ENCODE peak calls at places on chromosomes 16 and 17, in six cellular contexts. Q is PC-3, S is cardiac fibroblast, H is progenitor cell of endocrine pancreas, X is fibroblast of mammary gland, G is astrocyte of the cerebellum. O is an unnamed sample.
A peak's percentile ranks its signal among the peaks of the same experiment; 100 is the strongest.

GRCh38 chr17:20205609-20206008 is 196.4 kb downstream of the SPECC1 start:
- DNase-seq in Q (no peak), S (no peak), H (no peak), X (no peak), G (no peak), O (no peak)

GRCh38 chr16:70800306-70800705 is 652 bp downstream of the VAC14 start:
- DNase-seq in Q (no peak), S (no peak), H (no peak), X (no peak), G (no peak), O (no peak)

GRCh38 chr16:75256871-75257343 is 5.5 kb upstream of the BCAR1 start:
- DNase-seq in Q (no peak), S (peak; percentile 56), H (no peak), X (peak; percentile 68), G (no peak), O (no peak)

GRCh38 chr17:64984776-64985521 is 65.7 kb upstream of the LRRC37A3 start:
- DNase-seq in Q (peak; percentile 90), S (peak; percentile 52), H (no peak), X (peak; percentile 16), G (no peak), O (no peak)

GRCh38 chr17:34886831-34887230 is 74.4 kb downstream of the CCT6B start:
- DNase-seq in Q (no peak), S (no peak), H (no peak), X (no peak), G (no peak), O (no peak)

GRCh38 chr17:1486802-1487695 is 5.4 kb downstream of the MYO1C start:
- DNase-seq in Q (no peak), S (peak; percentile 57), H (peak; percentile 32), X (peak; percentile 53), G (no peak), O (no peak)

GRCh38 chr16:17972460-17972943 is 364.0 kb downstream of the NPIPA8 start:
- DNase-seq in Q (no peak), S (no peak), H (no peak), X (no peak), G (no peak), O (no peak)

GRCh38 chr16:12862327-12862726 is 39.1 kb upstream of the SHISA9 start:
- DNase-seq in Q (no peak), S (no peak), H (no peak), X (no peak), G (no peak), O (no peak)

GRCh38 chr16:89795676-89796075 is 20.8 kb downstream of the FANCA start:
- DNase-seq in Q (no peak), S (no peak), H (no peak), X (no peak), G (no peak), O (no peak)

GRCh38 chr16:14338969-14339368 is 267.9 kb downstream of the MRTFB start:
- DNase-seq in Q (no peak), S (no peak), H (no peak), X (no peak), G (no peak), O (no peak)

GRCh38 chr17:13437966-13438779 is 163.6 kb downstream of the HS3ST3A1 start:
- DNase-seq in Q (peak; percentile 57), S (no peak), H (no peak), X (peak; percentile 53), G (peak; percentile 31), O (peak; percentile 39)

GRCh38 chr17:36890398-36891190 is 46.7 kb upstream of the LHX1 start:
- DNase-seq in Q (no peak), S (no peak), H (no peak), X (no peak), G (no peak), O (no peak)

GRCh38 chr17:36888236-36888957 is 48.9 kb upstream of the LHX1 start:
- DNase-seq in Q (no peak), S (no peak), H (no peak), X (no peak), G (no peak), O (no peak)

GRCh38 chr17:36889955-36890354 is 47.3 kb upstream of the LHX1 start:
- DNase-seq in Q (no peak), S (no peak), H (no peak), X (no peak), G (no peak), O (no peak)

DNA sequence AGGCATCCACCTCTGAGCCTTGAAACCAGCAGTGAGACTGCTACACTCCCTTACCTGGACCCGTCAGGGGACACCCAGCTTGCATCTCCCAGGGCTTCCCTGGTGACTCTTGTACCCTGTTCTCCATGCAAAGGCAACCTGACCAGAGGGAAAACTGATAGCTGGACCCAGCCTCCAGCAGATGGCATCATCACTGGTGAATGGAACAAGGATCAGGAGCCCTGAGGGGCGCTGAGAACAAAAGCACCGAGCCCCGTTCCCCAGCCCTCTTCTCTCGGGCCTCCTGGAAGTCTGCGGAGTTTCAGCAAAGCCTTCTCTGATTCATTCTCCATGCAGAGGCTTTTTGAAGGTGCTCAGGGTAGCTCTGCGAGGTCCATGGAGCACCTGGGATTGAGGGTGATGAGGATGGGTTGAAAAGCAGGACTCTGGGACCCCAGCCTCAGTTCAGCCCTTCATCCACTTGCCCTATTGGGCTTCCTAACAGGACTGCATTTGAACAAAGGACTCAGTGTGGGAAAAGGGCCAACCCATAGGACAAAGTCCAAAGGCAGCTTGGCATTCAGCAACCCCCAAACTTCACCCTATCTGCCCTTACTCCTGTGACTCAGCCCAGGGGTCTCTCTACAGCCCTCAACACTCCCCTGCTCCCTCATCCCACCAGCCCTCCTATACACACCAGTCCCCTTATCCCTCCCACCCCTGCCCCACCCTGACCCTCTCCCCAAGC is 45.0 kb upstream of the LHX1 start:
- DNase-seq in Q (peak; percentile 1), S (no peak), H (no peak), X (no peak), G (no peak), O (no peak)
- TF ChIP-seq CTCF in Q (peak; percentile 21), S (no peak), H (no peak), X (no peak), G (no peak), O (peak; percentile 5)

DNA sequence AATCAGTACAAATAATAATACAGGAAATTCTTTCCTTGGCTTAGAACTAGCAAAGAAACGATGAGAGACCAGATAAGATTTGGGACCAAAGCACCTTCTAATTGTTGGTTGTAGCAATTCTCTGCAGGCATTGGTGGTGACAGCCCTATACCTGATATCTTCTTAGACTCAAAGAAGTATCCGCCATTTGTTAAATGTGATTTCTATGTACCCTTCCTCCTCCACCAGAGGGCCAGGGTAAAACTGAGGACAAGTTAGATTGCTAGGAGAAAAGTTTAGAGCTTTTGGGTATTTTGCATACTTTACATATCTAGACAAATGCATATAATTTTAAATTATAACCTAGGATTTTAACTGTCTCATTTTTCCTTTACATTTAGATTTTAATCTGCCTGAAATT is 304.3 kb downstream of the HS3ST4 start:
- DNase-seq in Q (no peak), S (no peak), H (no peak), X (no peak), G (no peak), O (no peak)
- TF ChIP-seq CTCF in Q (no peak), S (no peak), H (no peak), X (no peak), G (no peak), O (no peak)

GRCh38 chr17:73933871-73934270 is 269.6 kb upstream of the RPL38 start:
- DNase-seq in Q (no peak), S (peak; percentile 10), H (no peak), X (no peak), G (no peak), O (no peak)

GRCh38 chr17:73934696-73935095 is 268.8 kb upstream of the RPL38 start:
- DNase-seq in Q (no peak), S (no peak), H (peak; percentile 0), X (no peak), G (no peak), O (no peak)

GRCh38 chr17:73939808-73940207 is 263.7 kb upstream of the RPL38 start:
- DNase-seq in Q (no peak), S (no peak), H (no peak), X (no peak), G (no peak), O (no peak)

GRCh38 chr17:73938706-73939105 is 264.8 kb upstream of the RPL38 start:
- DNase-seq in Q (no peak), S (no peak), H (no peak), X (no peak), G (no peak), O (no peak)

DNA sequence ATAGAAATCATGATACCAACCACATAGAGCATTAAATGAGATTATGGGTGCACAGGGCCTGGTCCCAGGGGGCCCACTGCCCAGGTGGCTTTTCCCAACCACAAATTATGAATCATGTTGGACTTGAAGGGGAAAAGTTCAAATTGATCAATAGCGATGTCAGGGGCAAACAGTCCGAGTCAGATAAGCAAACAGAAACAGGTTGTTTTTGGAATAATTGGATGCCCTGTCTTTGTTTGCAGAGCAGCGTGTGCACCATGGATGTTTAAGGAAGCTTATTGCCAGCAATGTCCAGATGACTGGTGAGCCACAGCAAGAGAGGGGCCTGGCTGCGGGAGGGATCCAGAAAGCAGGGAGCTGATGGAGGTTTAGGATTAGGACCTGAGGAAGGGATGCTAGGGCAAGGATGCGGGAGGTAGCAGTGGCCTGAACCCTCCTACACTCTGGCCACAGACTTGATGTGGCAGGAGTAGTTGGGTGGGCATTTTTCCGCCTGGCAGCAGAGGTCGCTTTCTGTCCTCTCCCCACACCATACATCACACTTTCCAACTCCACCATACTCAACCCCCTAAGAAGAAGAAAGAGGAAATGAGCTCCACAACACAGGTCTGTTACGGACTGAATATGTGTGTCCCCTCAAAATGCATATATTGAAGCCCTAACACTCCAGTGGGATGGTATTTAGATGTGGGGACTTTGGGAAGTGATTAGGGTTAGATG is 266.4 kb upstream of the RPL38 start:
- DNase-seq in Q (no peak), S (no peak), H (no peak), X (no peak), G (no peak), O (no peak)
- TF ChIP-seq CTCF in Q (no peak), S (no peak), H (no peak), X (no peak), G (no peak), O (no peak)

GRCh38 chr17:17782425-17783120 is 54.2 kb downstream of the SREBF1 start:
- DNase-seq in Q (peak; percentile 16), S (no peak), H (peak; percentile 44), X (no peak), G (no peak), O (no peak)

GRCh38 chr17:17781591-17782424 is 55.0 kb downstream of the SREBF1 start:
- DNase-seq in Q (peak; percentile 45), S (peak; percentile 65), H (peak; percentile 36), X (peak; percentile 48), G (no peak), O (no peak)

GRCh38 chr17:17779015-17779611 is 57.7 kb downstream of the SREBF1 start:
- DNase-seq in Q (no peak), S (no peak), H (no peak), X (no peak), G (no peak), O (no peak)

GRCh38 chr17:17783121-17783824 is 53.5 kb downstream of the SREBF1 start:
- DNase-seq in Q (peak; percentile 57), S (peak; percentile 35), H (peak; percentile 40), X (peak; percentile 18), G (no peak), O (no peak)

DNA sequence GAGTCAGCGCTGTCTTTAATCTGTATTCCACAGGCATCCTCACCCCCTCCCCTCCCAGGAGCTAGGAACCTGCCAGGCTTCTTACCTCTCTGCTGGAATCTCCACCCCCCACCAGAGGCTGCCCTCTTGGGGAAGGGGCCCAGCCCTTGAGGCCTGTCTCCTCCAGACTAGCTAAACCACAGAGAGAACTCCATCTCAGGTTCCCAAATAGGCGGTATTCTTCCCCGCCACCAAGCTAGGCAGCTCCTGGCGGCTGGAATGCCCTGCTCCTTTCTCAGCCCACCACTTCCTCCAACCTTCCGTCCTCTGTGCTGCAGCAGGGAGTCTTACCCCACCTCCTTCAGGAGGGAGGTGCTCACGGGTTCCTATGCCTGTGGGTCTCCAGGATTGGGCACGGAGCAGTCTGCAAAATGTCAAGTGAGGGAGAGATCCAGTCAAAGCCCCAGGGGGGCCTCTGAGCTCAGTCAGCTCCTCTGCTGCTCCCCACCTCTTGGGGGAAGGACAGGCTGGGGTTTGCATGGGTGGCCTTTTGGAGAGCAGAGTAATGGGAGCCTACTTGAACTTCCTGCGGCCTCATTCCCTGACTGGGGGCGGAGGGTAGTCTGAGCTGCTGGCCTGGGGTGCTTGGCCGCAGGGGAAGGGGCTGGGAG is 55.7 kb downstream of the SREBF1 start:
- DNase-seq in Q (peak; percentile 39), S (peak; percentile 83), H (peak; percentile 37), X (peak; percentile 49), G (peak; percentile 39), O (peak; percentile 39)
- TF ChIP-seq CTCF in Q (no peak), S (no peak), H (peak; percentile 43), X (peak; percentile 31), G (peak; percentile 68), O (peak; percentile 61)